ENCODE peak calls at places on chromosome 20, in five cellular contexts. One of them, this sample, is unnamed.

GRCh38 chr20:9926476-9926875 is 87.6 kb upstream of the PAK5 start:
- DNase-seq in CD4-positive, alpha-beta T cell: no peak
- DNase-seq in A549: no peak
- DNase-seq in choroid plexus epithelial cell: no peak
- DNase-seq in hepatocyte: no peak
- DNase-seq in this sample: no peak

GRCh38 chr20:3719046-3719445 is 6.6 kb upstream of the SIGLEC1 start:
- DNase-seq in CD4-positive, alpha-beta T cell: no peak
- DNase-seq in A549: no peak
- DNase-seq in choroid plexus epithelial cell: no peak
- DNase-seq in hepatocyte: no peak
- DNase-seq in this sample: no peak

GRCh38 chr20:58131581-58132142 is 96.8 kb downstream of the ANKRD60 start:
- DNase-seq in CD4-positive, alpha-beta T cell: no peak
- DNase-seq in A549: no peak
- DNase-seq in choroid plexus epithelial cell: peak; percentile 89
- DNase-seq in hepatocyte: no peak
- DNase-seq in this sample: no peak

GRCh38 chr20:5095454-5095853 is 24.3 kb downstream of the PCNA start:
- DNase-seq in CD4-positive, alpha-beta T cell: no peak
- DNase-seq in A549: no peak
- DNase-seq in choroid plexus epithelial cell: no peak
- DNase-seq in hepatocyte: no peak
- DNase-seq in this sample: no peak

GRCh38 chr20:35598476-35598875 is 17.2 kb upstream of the SPAG4 start:
- DNase-seq in CD4-positive, alpha-beta T cell: no peak
- DNase-seq in A549: no peak
- DNase-seq in choroid plexus epithelial cell: no peak
- DNase-seq in hepatocyte: no peak
- DNase-seq in this sample: no peak

GRCh38 chr20:2814076-2814475 is 711 bp upstream of the C20orf141 start:
- DNase-seq in CD4-positive, alpha-beta T cell: no peak
- DNase-seq in A549: no peak
- DNase-seq in choroid plexus epithelial cell: no peak
- DNase-seq in hepatocyte: no peak
- DNase-seq in this sample: no peak

GRCh38 chr20:3595541-3595940 is 67.7 kb downstream of the GFRA4 start:
- DNase-seq in CD4-positive, alpha-beta T cell: no peak
- DNase-seq in A549: no peak
- DNase-seq in choroid plexus epithelial cell: no peak
- DNase-seq in hepatocyte: no peak
- DNase-seq in this sample: no peak

GRCh38 chr20:5056801-5057599 is 55.7 kb upstream of the SLC23A2 start:
- DNase-seq in CD4-positive, alpha-beta T cell: peak; percentile 57
- DNase-seq in A549: peak; percentile 77
- DNase-seq in choroid plexus epithelial cell: peak; percentile 43
- DNase-seq in hepatocyte: no peak
- DNase-seq in this sample: no peak

GRCh38 chr20:57869291-57869950 is 159.6 kb upstream of the PMEPA1 start:
- DNase-seq in CD4-positive, alpha-beta T cell: no peak
- DNase-seq in A549: no peak
- DNase-seq in choroid plexus epithelial cell: no peak
- DNase-seq in hepatocyte: no peak
- DNase-seq in this sample: no peak

GRCh38 chr20:4061989-4062388 is 46.6 kb upstream of the RNF24 start:
- DNase-seq in CD4-positive, alpha-beta T cell: no peak
- DNase-seq in A549: no peak
- DNase-seq in choroid plexus epithelial cell: no peak
- DNase-seq in hepatocyte: no peak
- DNase-seq in this sample: no peak

GRCh38 chr20:20317195-20318113 is 50.5 kb upstream of the INSM1 start:
- DNase-seq in CD4-positive, alpha-beta T cell: no peak
- DNase-seq in A549: no peak
- DNase-seq in choroid plexus epithelial cell: no peak
- DNase-seq in hepatocyte: no peak
- DNase-seq in this sample: no peak

GRCh38 chr20:59578602-59579403 is 25.5 kb upstream of the PHACTR3 start:
- DNase-seq in CD4-positive, alpha-beta T cell: no peak
- DNase-seq in A549: no peak
- DNase-seq in choroid plexus epithelial cell: no peak
- DNase-seq in hepatocyte: no peak
- DNase-seq in this sample: no peak

DNA sequence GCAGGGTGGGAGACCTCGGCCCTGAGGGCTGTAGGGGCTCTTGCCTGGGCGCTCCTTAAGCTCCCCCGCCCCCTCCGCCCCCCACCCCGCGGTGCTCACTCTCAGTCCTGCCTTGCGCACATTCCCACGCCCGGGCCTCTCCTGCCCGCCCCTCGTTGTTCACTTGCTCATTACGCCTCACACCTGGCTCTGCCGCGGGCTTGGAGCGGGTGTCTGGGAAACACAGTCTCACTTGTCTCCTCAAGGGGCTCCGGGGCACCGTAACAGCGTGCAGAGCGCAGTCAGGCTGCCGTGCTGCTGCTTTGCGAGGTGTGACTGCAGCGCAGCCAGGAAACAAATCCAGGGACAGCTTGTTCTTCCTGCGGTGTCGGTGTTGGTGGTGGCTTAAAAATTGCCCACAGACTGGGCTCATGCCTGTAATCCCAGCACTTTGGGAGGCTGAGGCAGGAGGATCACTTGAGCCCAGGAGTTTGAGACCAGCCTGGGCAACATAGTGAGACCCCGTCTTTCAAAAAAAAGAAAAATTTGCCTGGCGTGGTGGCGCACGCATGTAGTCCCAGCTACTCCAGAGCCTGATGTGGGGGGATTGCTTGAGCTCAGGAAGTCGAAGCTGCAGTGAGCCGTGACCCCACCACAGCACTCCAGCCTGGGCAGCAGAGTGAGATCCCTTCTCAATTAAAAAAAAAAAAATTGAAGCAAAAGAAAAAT is 4.6 kb downstream of the NPBWR2 start:
- DNase-seq in CD4-positive, alpha-beta T cell: no peak
- DNase-seq in A549: no peak
- DNase-seq in choroid plexus epithelial cell: no peak
- DNase-seq in hepatocyte: peak; percentile 37
- DNase-seq in this sample: no peak
- TF ChIP-seq CTCF in CD4-positive, alpha-beta T cell: no peak
- TF ChIP-seq CTCF in A549: no peak
- TF ChIP-seq CTCF in choroid plexus epithelial cell: no peak
- TF ChIP-seq CTCF in hepatocyte: no peak
- TF ChIP-seq CTCF in this sample: no peak

DNA sequence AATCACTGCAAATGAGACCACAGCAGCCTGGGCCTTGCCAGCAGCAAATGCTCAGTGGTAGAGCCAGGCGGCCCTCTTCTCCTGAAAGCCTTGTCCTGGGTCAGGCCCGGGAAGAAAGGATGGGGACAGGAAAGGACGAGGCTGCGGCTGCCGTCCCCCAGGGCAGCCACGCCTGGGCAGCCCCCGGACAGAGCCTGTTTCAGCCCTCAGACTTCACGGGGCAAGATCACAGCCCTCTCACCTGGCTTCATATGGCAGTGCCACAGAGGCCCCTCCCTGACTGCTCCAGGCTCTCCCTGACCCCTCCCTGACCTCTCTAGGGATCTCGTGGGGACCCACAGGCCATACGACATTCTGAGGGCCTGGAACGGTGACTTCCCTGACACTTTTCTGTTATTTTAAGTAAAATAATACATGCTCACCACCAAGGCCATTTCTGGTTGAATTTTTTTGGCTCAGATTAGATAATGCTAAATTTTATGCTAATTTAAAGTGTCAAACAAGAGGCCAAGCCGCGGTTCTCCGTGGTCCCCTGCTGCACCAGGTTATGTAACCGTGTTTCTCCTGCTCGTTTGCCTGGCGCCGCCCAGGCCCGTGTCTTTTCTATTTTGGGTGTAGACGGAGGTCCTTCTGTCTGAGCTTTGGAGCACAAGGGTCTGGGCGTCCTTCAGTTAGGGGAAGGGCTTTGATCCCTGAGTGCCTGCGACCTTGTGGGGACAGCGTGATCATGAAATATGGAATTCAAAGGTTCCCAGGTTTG is 59.9 kb upstream of the BHLHE23 start:
- DNase-seq in CD4-positive, alpha-beta T cell: no peak
- DNase-seq in A549: no peak
- DNase-seq in choroid plexus epithelial cell: no peak
- DNase-seq in hepatocyte: no peak
- DNase-seq in this sample: no peak
- TF ChIP-seq CTCF in CD4-positive, alpha-beta T cell: no peak
- TF ChIP-seq CTCF in A549: no peak
- TF ChIP-seq CTCF in choroid plexus epithelial cell: no peak
- TF ChIP-seq CTCF in hepatocyte: no peak
- TF ChIP-seq CTCF in this sample: no peak

GRCh38 chr20:45187693-45188092 is 13.0 kb downstream of the PI3 start:
- DNase-seq in CD4-positive, alpha-beta T cell: no peak
- DNase-seq in A549: no peak
- DNase-seq in choroid plexus epithelial cell: no peak
- DNase-seq in hepatocyte: no peak
- DNase-seq in this sample: no peak
- TF ChIP-seq CTCF in CD4-positive, alpha-beta T cell: no peak
- TF ChIP-seq CTCF in A549: no peak
- TF ChIP-seq CTCF in choroid plexus epithelial cell: no peak
- TF ChIP-seq CTCF in hepatocyte: no peak
- TF ChIP-seq CTCF in this sample: no peak

DNA sequence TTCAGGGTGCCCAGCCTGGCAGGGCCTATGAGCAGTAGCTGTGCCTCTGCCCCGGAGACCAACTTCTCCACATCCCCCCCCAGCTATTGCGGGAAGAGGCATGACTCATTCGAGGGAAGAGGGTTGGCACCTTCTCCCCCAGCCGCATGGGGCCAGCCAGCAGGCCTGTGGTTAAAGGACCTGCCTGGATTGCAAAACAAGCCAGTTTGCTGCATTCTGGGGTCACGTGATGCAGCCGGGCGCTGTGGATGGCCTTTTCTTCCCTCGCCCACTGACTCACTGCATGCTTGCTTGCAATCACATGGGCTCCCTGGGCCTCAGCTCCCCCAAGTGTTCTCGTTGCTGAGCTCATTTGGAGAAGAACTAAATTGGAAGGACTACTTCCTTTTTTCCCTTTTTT is 182.5 kb downstream of the MAFB start:
- DNase-seq in CD4-positive, alpha-beta T cell: no peak
- DNase-seq in A549: peak; percentile 9
- DNase-seq in choroid plexus epithelial cell: peak; percentile 100
- DNase-seq in hepatocyte: peak; percentile 72
- DNase-seq in this sample: peak; percentile 96
- TF ChIP-seq CTCF in CD4-positive, alpha-beta T cell: no peak
- TF ChIP-seq CTCF in A549: no peak
- TF ChIP-seq CTCF in choroid plexus epithelial cell: peak; percentile 29
- TF ChIP-seq CTCF in hepatocyte: no peak
- TF ChIP-seq CTCF in this sample: peak; percentile 30

GRCh38 chr20:49353348-49353747 is 75.5 kb upstream of the ZNFX1 start:
- DNase-seq in CD4-positive, alpha-beta T cell: no peak
- DNase-seq in A549: no peak
- DNase-seq in choroid plexus epithelial cell: no peak
- DNase-seq in hepatocyte: no peak
- DNase-seq in this sample: no peak
- TF ChIP-seq CTCF in CD4-positive, alpha-beta T cell: no peak
- TF ChIP-seq CTCF in A549: no peak
- TF ChIP-seq CTCF in choroid plexus epithelial cell: no peak
- TF ChIP-seq CTCF in hepatocyte: no peak
- TF ChIP-seq CTCF in this sample: no peak